ENCODE peak calls at places on chromosomes 13 and 19, in five cellular contexts. F is T-helper 17 cell, M is stomach, Q is lower lobe of right lung, V is cardiac muscle cell. G is an unnamed sample.

GRCh38 chr13:34361528-34361927 is 543.6 kb downstream of the RFC3 start:
- DNase-seq in M (no peak), F (no peak), V (no peak), Q (no peak), G (no peak)

GRCh38 chr13:114226088-114226487 is 8.6 kb upstream of the CDC16 start:
- DNase-seq in V (no peak), F (no peak), Q (no peak), M (no peak), G (no peak)

GRCh38 chr19:10742494-10742893 is 24.6 kb downstream of the DNM2 start:
- DNase-seq in V (no peak), Q (no peak), M (peak; percentile 48), F (no peak), G (no peak)

GRCh38 chr13:71979616-71980015 is 112.6 kb upstream of the DACH1 start:
- DNase-seq in V (no peak), Q (no peak), F (no peak), M (no peak), G (no peak)

GRCh38 chr19:46772170-46773017 is 16.0 kb downstream of the SLC1A5 start:
- DNase-seq in V (no peak), M (no peak), Q (no peak), F (no peak), G (no peak)

GRCh38 chr13:35378939-35379338 is 97.5 kb downstream of the MAB21L1 start:
- DNase-seq in V (peak; percentile 6), M (no peak), F (no peak), Q (no peak), G (no peak)

GRCh38 chr13:97359181-97360057 is 74.5 kb upstream of the RAP2A start:
- DNase-seq in Q (no peak), V (peak; percentile 87), F (no peak), M (peak; percentile 36), G (no peak)

GRCh38 chr13:60229708-60230272 is 66.1 kb upstream of the DIAPH3 start:
- DNase-seq in Q (no peak), V (peak; percentile 6), F (no peak), M (no peak), G (no peak)

GRCh38 chr19:6161271-6161850 is 25.9 kb downstream of the ACSBG2 start:
- DNase-seq in M (no peak), V (peak; percentile 7), Q (peak; percentile 68), F (peak; percentile 19), G (peak; percentile 76)

GRCh38 chr13:111789420-111789819 is 277.5 kb upstream of the SOX1 start:
- DNase-seq in M (no peak), F (no peak), V (no peak), Q (peak; percentile 17), G (peak; percentile 34)

GRCh38 chr13:50167224-50167947 is 152.1 kb downstream of the KCNRG start:
- DNase-seq in M (no peak), Q (no peak), V (no peak), F (no peak), G (no peak)

GRCh38 chr13:46728777-46729176 is 68.2 kb downstream of the ESD start:
- DNase-seq in F (no peak), M (no peak), Q (no peak), V (no peak), G (no peak)

GRCh38 chr13:20729633-20730585 is 26.4 kb downstream of the IL17D start:
- DNase-seq in F (no peak), V (no peak), M (no peak), Q (no peak), G (no peak)

GRCh38 chr19:5969476-5969875 is 8.5 kb downstream of the RANBP3 start:
- DNase-seq in Q (peak; percentile 33), F (no peak), V (no peak), M (no peak), G (no peak)

GRCh38 chr19:39131255-39131755 is 5.7 kb downstream of the PAK4 start:
- DNase-seq in V (peak; percentile 31), F (no peak), Q (no peak), M (no peak), G (no peak)

GRCh38 chr19:2266183-2266993 is 10.2 kb upstream of the JSRP1 start:
- DNase-seq in Q (peak; percentile 94), F (no peak), M (peak; percentile 93), V (peak; percentile 91), G (peak; percentile 61)

GRCh38 chr13:106242554-106242953 is 292.9 kb downstream of the EFNB2 start:
- DNase-seq in V (no peak), F (no peak), Q (no peak), M (no peak), G (no peak)

GRCh38 chr19:19388568-19389555 is 16.6 kb upstream of the GATAD2A start:
- DNase-seq in Q (no peak), M (no peak), V (no peak), F (no peak), G (no peak)

GRCh38 chr13:110308377-110309158 is 1.5 kb downstream of the COL4A2 start:
- DNase-seq in V (peak; percentile 78), F (no peak), M (no peak), Q (no peak), G (no peak)

GRCh38 chr13:30116379-30116778 is 191.0 kb downstream of the KATNAL1 start:
- DNase-seq in V (no peak), Q (no peak), M (no peak), F (no peak), G (no peak)

DNA sequence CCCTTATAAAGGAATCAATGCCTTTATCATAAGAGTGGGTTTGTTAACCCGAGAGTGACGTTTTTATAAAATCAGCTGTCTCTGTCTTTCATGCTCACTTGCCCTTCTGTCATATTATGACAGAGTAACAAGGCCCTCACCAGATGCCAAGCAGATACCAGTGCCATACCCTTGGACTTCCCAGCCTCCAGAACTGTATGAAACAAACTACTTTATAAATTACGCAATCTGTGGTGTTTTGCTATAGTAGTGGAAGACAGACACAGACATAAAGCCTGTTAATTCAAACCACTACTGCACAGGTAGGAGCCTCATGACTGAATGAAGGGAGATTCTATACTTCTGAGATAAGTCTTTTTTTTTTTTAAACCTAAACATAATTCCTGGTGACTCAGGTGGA is 4.6 kb downstream of the VN1R1 start:
- DNase-seq in V (no peak), F (no peak), M (no peak), Q (no peak), G (no peak)
- H3K9me3 ChIP-seq in V (no peaks in the 10 kb centered on the region), F (peaks cover 27% of the 10 kb centered on the region), M (peaks cover 92% of the 10 kb centered on the region), Q (peaks cover 69% of the 10 kb centered on the region), G (no peaks in the 10 kb centered on the region)

GRCh38 chr19:15615526-15615925 is 508 bp downstream of the CYP4F8 start:
- DNase-seq in M (no peak), Q (no peak), F (no peak), V (no peak), G (no peak)
- H3K9me3 ChIP-seq in M (no peaks in the 10 kb centered on the region), Q (no peaks in the 10 kb centered on the region), F (no peaks in the 10 kb centered on the region), V (no peaks in the 10 kb centered on the region), G (no peaks in the 10 kb centered on the region)

GRCh38 chr19:54570316-54570715 is 3.3 kb upstream of the LILRA2 start:
- DNase-seq in M (no peak), V (no peak), Q (no peak), F (no peak), G (no peak)

GRCh38 chr19:54574527-54575056 is 1.0 kb downstream of the LILRA2 start:
- DNase-seq in Q (no peak), F (no peak), M (no peak), V (no peak), G (no peak)

GRCh38 chr19:54572696-54573311 is 786 bp upstream of the LILRA2 start:
- DNase-seq in M (no peak), Q (peak; percentile 76), V (no peak), F (no peak), G (no peak)

GRCh38 chr19:54574051-54574450 is 461 bp downstream of the LILRA2 start:
- DNase-seq in V (no peak), Q (no peak), M (no peak), F (no peak), G (no peak)

GRCh38 chr19:54573330-54573872 is at the start of gene LILRA2:
- DNase-seq in M (no peak), Q (peak; percentile 64), F (no peak), V (no peak), G (no peak)
- H3K9me3 ChIP-seq in M (no peaks in the 10 kb centered on the region), Q (no peaks in the 10 kb centered on the region), F (no peaks in the 10 kb centered on the region), V (no peaks in the 10 kb centered on the region), G (no peaks in the 10 kb centered on the region)

DNA sequence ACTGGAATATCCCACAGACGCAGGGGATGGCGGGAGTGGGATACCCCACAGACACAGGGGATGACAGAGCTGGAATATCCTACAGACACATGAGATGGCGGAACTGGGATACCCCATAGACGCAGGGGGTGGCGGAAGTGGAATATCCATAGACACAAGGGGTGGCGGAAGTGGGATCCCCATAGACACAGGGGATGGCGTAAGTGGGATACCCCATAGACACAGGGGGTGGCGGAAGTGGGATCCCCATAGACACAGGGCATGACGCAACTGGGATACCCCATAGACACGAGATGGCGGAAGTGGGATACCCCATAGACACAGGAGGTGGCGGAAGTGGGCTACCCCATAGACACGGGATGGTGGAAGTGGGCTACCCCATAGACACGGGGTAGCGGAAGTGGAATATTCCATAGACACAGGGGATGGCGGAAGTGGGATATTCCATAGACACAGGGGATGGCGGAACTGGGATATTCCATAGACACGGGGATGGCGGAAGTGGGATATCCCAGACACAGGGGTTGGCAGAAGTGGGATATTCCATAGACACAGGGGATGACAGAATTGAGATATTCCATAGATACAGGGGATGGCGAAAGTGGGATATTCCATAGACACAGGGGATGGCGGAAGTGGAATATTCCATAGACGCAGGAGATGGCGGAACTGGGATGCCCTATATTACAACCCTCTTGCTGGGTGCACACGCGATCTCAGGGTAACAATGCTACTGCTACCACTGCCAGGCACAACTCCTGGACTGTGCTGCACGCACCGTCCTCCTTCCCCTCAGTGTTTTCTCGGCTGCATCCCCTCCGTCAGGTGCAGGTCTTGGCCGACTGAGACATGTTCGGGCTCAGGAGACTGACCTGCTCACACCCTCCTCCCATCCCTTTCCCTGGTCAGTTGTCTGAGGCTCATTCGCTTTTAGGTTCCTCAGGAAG is 28.1 kb downstream of the ZNF787 start:
- DNase-seq in V (no peak), M (no peak), F (no peak), Q (no peak), G (peak; percentile 21)
- H3K9me3 ChIP-seq in V (no peaks in the 10 kb centered on the region), M (no peaks in the 10 kb centered on the region), F (no peaks in the 10 kb centered on the region), Q (no peaks in the 10 kb centered on the region), G (no peaks in the 10 kb centered on the region)

GRCh38 chr19:37551123-37551993 is 43.2 kb downstream of the ZNF571 start:
- DNase-seq in Q (no peak), F (peak; percentile 46), V (peak; percentile 84), M (no peak), G (no peak)
- H3K9me3 ChIP-seq in Q (no peaks in the 10 kb centered on the region), F (peaks cover 11% of the 10 kb centered on the region), V (peaks cover 3% of the 10 kb centered on the region), M (no peaks in the 10 kb centered on the region), G (peaks cover 33% of the 10 kb centered on the region)

DNA sequence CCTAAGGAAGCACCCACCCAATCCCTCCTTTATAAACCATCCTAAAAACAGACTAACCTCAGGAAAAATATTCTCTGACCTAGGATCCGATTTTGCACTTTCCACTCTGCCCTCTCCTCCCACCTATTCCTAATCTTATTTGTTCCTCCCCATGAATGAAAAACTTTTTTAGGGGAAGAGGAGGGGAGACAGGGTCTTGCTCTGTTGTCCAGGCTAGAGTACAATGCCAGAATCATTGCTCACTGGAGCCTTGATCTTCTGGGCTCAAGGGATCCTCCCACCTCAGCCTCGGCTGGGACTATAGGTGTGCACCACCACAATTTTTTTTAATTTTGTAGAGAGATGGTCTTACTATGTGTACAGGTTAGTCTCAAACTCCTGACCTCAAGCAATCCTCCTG is 4.4 kb downstream of the ZNF564 start:
- DNase-seq in Q (no peak), M (no peak), V (no peak), F (no peak), G (no peak)
- H3K9me3 ChIP-seq in Q (no peaks in the 10 kb centered on the region), M (no peaks in the 10 kb centered on the region), V (no peaks in the 10 kb centered on the region), F (no peaks in the 10 kb centered on the region), G (peaks cover 5% of the 10 kb centered on the region)

GRCh38 chr19:44032001-44032610 is 6.9 kb downstream of the ZNF222 start:
- DNase-seq in Q (no peak), F (no peak), M (no peak), V (no peak), G (no peak)
- H3K9me3 ChIP-seq in Q (peaks cover 87% of the 10 kb centered on the region), F (peaks cover 45% of the 10 kb centered on the region), M (peaks cover 100% of the 10 kb centered on the region), V (no peaks in the 10 kb centered on the region), G (peaks cover 11% of the 10 kb centered on the region)